ENCODE peak calls at places on chromosomes 3 and 15, in seven cellular contexts. X, I, W, N, M, Z and P are unnamed samples.

GRCh38 chr3:52846427-52846983 is 11.7 kb upstream of the MUSTN1 start:
- DNase-seq in X (no peak), I (no peak), W (no peak), N (no peak), M (no peak), Z (no peak), P (no peak)

GRCh38 chr3:24363242-24363641 is 131.4 kb downstream of the THRB start:
- DNase-seq in X (no peak), I (no peak), W (no peak), N (no peak), M (no peak), Z (no peak), P (no peak)

GRCh38 chr15:85579011-85579701 is 198.8 kb downstream of the AKAP13 start:
- DNase-seq in X (no peak), I (no peak), W (no peak), N (no peak), M (no peak), Z (no peak), P (no peak)

GRCh38 chr3:148366743-148367410 is 330.8 kb upstream of the AGTR1 start:
- DNase-seq in X (no peak), I (no peak), W (no peak), N (no peak), M (no peak), Z (no peak), P (no peak)

GRCh38 chr3:32842531-32842931 is 24.7 kb downstream of the TRIM71 start:
- DNase-seq in X (no peak), I (peak), W (no peak), N (peak), M (no peak), Z (no peak), P (no peak)

GRCh38 chr15:69805248-69805953 is 292.3 kb downstream of the TLE3 start:
- DNase-seq in X (no peak), I (no peak), W (no peak), N (no peak), M (no peak), Z (no peak), P (no peak)

GRCh38 chr15:80861776-80862175 is 82.6 kb downstream of the CEMIP start:
- DNase-seq in X (no peak), I (peak), W (no peak), N (no peak), M (peak), Z (no peak), P (no peak)

GRCh38 chr3:5339967-5340535 is 152.5 kb downstream of the EDEM1 start:
- DNase-seq in X (no peak), I (no peak), W (no peak), N (no peak), M (no peak), Z (no peak), P (peak)